ENCODE peak calls at places on chromosomes 11 and 22, in six cellular contexts. Z is HFFc6; X is CD4-positive, alpha-beta T cell; A is ELF-1; M is germinal center; O is H4. B is an unnamed sample.

GRCh38 chr22:38284042-38284402 is 11.2 kb upstream of the TMEM184B start:
- DNase-seq in Z (peak), X (no peak), A (no peak), M (no peak), O (no peak), B (no peak)

GRCh38 chr11:36210529-36210928 is 78.7 kb downstream of the COMMD9 start:
- DNase-seq in Z (no peak), X (no peak), A (no peak), M (no peak), O (no peak), B (no peak)

GRCh38 chr22:40709752-40710413 is 30.6 kb downstream of the MCHR1 start:
- DNase-seq in Z (no peak), X (no peak), A (peak), M (no peak), O (peak), B (no peak)

GRCh38 chr22:26589367-26589844 is 526 bp downstream of the TPST2 start:
- DNase-seq in Z (peak), X (no peak), A (no peak), M (no peak), O (no peak), B (peak)

GRCh38 chr11:3665336-3666022 is 5.7 kb downstream of the CHRNA10 start:
- DNase-seq in Z (no peak), X (no peak), A (no peak), M (no peak), O (no peak), B (no peak)

GRCh38 chr22:48240935-48241230 is 1478.4 kb downstream of the TBC1D22A start:
- DNase-seq in Z (no peak), X (no peak), A (no peak), M (no peak), O (no peak), B (no peak)

GRCh38 chr11:108340958-108341357 is 118.1 kb downstream of the ATM start:
- DNase-seq in Z (no peak), X (no peak), A (peak), M (no peak), O (no peak), B (peak)

GRCh38 chr11:78231962-78232459 is 43.3 kb downstream of the USP35 start:
- DNase-seq in Z (peak), X (no peak), A (no peak), M (no peak), O (no peak), B (no peak)

GRCh38 chr22:19429950-19430889 is 1.3 kb downstream of the HIRA start:
- DNase-seq in Z (peak), X (no peak), A (peak), M (peak), O (no peak), B (peak)

GRCh38 chr11:77351281-77351905 is 49.9 kb upstream of the GDPD4 start:
- DNase-seq in Z (no peak), X (no peak), A (no peak), M (no peak), O (no peak), B (no peak)

GRCh38 chr11:9385288-9385902 is 943 bp downstream of the IPO7 start:
- DNase-seq in Z (no peak), X (no peak), A (no peak), M (peak), O (no peak), B (no peak)

GRCh38 chr22:46515208-46516111 is 22.0 kb downstream of the CELSR1 start:
- DNase-seq in Z (peak), X (no peak), A (no peak), M (no peak), O (peak), B (no peak)

GRCh38 chr22:42066937-42067336 is 3.7 kb downstream of the NAGA start:
- DNase-seq in Z (no peak), X (no peak), A (no peak), M (no peak), O (no peak), B (no peak)

GRCh38 chr11:45942381-45942780 is 19.9 kb downstream of the LARGE2 start:
- DNase-seq in Z (no peak), X (no peak), A (no peak), M (no peak), O (no peak), B (no peak)

GRCh38 chr11:126318642-126319373 is 14.9 kb downstream of the DCPS start:
- DNase-seq in Z (peak), X (no peak), A (no peak), M (no peak), O (peak), B (peak)

GRCh38 chr11:125326126-125326525 is 161.6 kb downstream of the PKNOX2 start:
- DNase-seq in Z (no peak), X (no peak), A (no peak), M (no peak), O (no peak), B (no peak)

GRCh38 chr11:77193167-77193566 is 65.1 kb downstream of the MYO7A start:
- DNase-seq in Z (no peak), X (no peak), A (no peak), M (no peak), O (no peak), B (no peak)

GRCh38 chr22:30249049-30250038 is 2.8 kb upstream of the LIF start:
- DNase-seq in Z (no peak), X (no peak), A (no peak), M (no peak), O (no peak), B (peak)

GRCh38 chr11:36425593-36426206 is 84.4 kb downstream of the TRAF6 start:
- DNase-seq in Z (no peak), X (no peak), A (no peak), M (no peak), O (no peak), B (no peak)

GRCh38 chr11:107929611-107930200 is 1.5 kb downstream of the RAB39A start:
- DNase-seq in Z (no peak), X (no peak), A (peak), M (no peak), O (no peak), B (no peak)

GRCh38 chr22:27113211-27114030 is 456.0 kb downstream of the MIAT start:
- DNase-seq in Z (peak), X (no peak), A (peak), M (no peak), O (peak), B (peak)

GRCh38 chr11:73239111-73239521 is 21.0 kb downstream of the P2RY2 start:
- DNase-seq in Z (no peak), X (no peak), A (no peak), M (no peak), O (no peak), B (no peak)

GRCh38 chr11:62536301-62536957 is 10.2 kb downstream of the AHNAK start:
- DNase-seq in Z (no peak), X (no peak), A (no peak), M (no peak), O (no peak), B (no peak)

GRCh38 chr22:17086301-17086700 is 1.5 kb downstream of the IL17RA start:
- DNase-seq in Z (no peak), X (no peak), A (no peak), M (no peak), O (no peak), B (no peak)

GRCh38 chr11:46055371-46055770 is 65.9 kb downstream of the PHF21A start:
- DNase-seq in Z (peak), X (no peak), A (peak), M (no peak), O (no peak), B (peak)

GRCh38 chr11:110883266-110883665 is 171.0 kb upstream of the ARHGAP20 start:
- DNase-seq in Z (no peak), X (no peak), A (no peak), M (no peak), O (no peak), B (no peak)

GRCh38 chr11:78420796-78421209 is 3.2 kb upstream of the GAB2 start:
- DNase-seq in Z (no peak), X (no peak), A (peak), M (peak), O (no peak), B (peak)

GRCh38 chr22:27686534-27686933 is 115.0 kb downstream of the MN1 start:
- DNase-seq in Z (peak), X (no peak), A (peak), M (no peak), O (peak), B (peak)

GRCh38 chr11:67572747-67573419 is 10.7 kb upstream of the GSTP1 start:
- DNase-seq in Z (peak), X (no peak), A (peak), M (no peak), O (peak), B (peak)

GRCh38 chr11:119704849-119705248 is 24.2 kb downstream of the NECTIN1 start:
- DNase-seq in Z (no peak), X (no peak), A (no peak), M (no peak), O (no peak), B (no peak)

GRCh38 chr11:122721201-122721963 is 65.9 kb downstream of the UBASH3B start:
- DNase-seq in Z (no peak), X (no peak), A (no peak), M (no peak), O (no peak), B (no peak)

GRCh38 chr22:47213571-47214230 is 451.3 kb downstream of the TBC1D22A start:
- DNase-seq in Z (no peak), X (peak), A (peak), M (peak), O (no peak), B (no peak)

GRCh38 chr11:86211619-86212018 is 32.9 kb upstream of the EED start:
- DNase-seq in Z (no peak), X (no peak), A (no peak), M (no peak), O (no peak), B (no peak)

GRCh38 chr11:108483163-108483562 is 15.0 kb downstream of the POGLUT3 start:
- DNase-seq in Z (no peak), X (no peak), A (no peak), M (no peak), O (no peak), B (no peak)

B was measured in SW480.